ENCODE peak calls at places on chromosomes 13 and 19, in nine cellular contexts. Y is T follicular helper cell, J is tibial artery, X is heart left ventricle, A is NCI-H2081, S is upper lobe of right lung, G is IMR-90, W is NCI-H524, L is cardiac muscle cell. R is an unnamed sample.

GRCh38 chr19:13962738-13963602 is 10.7 kb downstream of the DCAF15 start:
- DNase-seq in J (no peak), G (peak), X (no peak), L (no peak), S (no peak), W (no peak), Y (no peak), A (no peak), R (no peak)

GRCh38 chr19:43639507-43640423 is at the start of gene CADM4:
- DNase-seq in X (no peak), W (no peak), Y (peak), S (peak), G (no peak), A (peak), J (no peak), L (peak), R (no peak)

GRCh38 chr13:30743319-30744055 is 8.1 kb downstream of the ALOX5AP start:
- DNase-seq in S (no peak), X (no peak), G (peak), A (no peak), J (peak), L (no peak), W (no peak), Y (no peak), R (peak)

GRCh38 chr13:92224825-92225224 is 826.4 kb downstream of the GPC5 start:
- DNase-seq in G (no peak), X (no peak), Y (no peak), A (no peak), L (no peak), S (no peak), J (no peak), W (no peak), R (no peak)

GRCh38 chr19:8352134-8352827 is 9.2 kb upstream of the KANK3 start:
- DNase-seq in L (no peak), Y (no peak), G (peak), X (no peak), J (no peak), W (no peak), S (no peak), A (no peak), R (no peak)

GRCh38 chr13:50485979-50486935 is 357.2 kb downstream of the DLEU7 start:
- DNase-seq in X (no peak), L (peak), G (peak), A (no peak), J (no peak), S (no peak), W (no peak), Y (no peak), R (no peak)

GRCh38 chr13:110853235-110853721 is 61.6 kb downstream of the ANKRD10 start:
- DNase-seq in G (no peak), J (no peak), X (no peak), Y (no peak), L (no peak), A (no peak), W (no peak), S (no peak), R (no peak)

GRCh38 chr19:43570174-43570791 is 5.0 kb downstream of the XRCC1 start:
- DNase-seq in Y (no peak), L (no peak), W (no peak), G (no peak), A (peak), X (no peak), J (no peak), S (no peak), R (no peak)

GRCh38 chr13:77752512-77753069 is 55.1 kb downstream of the SLAIN1 start:
- DNase-seq in S (no peak), J (no peak), W (peak), L (no peak), X (no peak), G (no peak), Y (no peak), A (no peak), R (no peak)

GRCh38 chr13:52454459-52454824 is 836 bp upstream of the CKAP2 start:
- DNase-seq in S (no peak), W (no peak), A (peak), Y (no peak), G (peak), L (peak), X (no peak), J (no peak), R (no peak)

GRCh38 chr13:59750860-59751259 is 412.9 kb downstream of the DIAPH3 start:
- DNase-seq in J (no peak), S (no peak), G (peak), Y (no peak), X (no peak), L (peak), W (peak), A (no peak), R (peak)

GRCh38 chr19:15464394-15465385 is at the start of gene RASAL3:
- DNase-seq in S (no peak), A (no peak), W (no peak), X (no peak), J (no peak), Y (peak), L (no peak), G (no peak), R (no peak)

GRCh38 chr19:4414800-4415251 is 12.4 kb downstream of the CHAF1A start:
- DNase-seq in W (peak), G (peak), S (no peak), L (no peak), J (no peak), Y (no peak), X (peak), A (no peak), R (no peak)

GRCh38 chr13:39106216-39106995 is 68.2 kb downstream of the NHLRC3 start:
- DNase-seq in S (no peak), G (no peak), J (no peak), L (no peak), W (no peak), X (no peak), Y (no peak), A (peak), R (no peak)

R was measured in putamen.